ENCODE peak calls at places on chromosomes 7 and 10, in seven cellular contexts. U is H54; K is central memory CD8-positive, alpha-beta T cell; F is HT1080; O is stimulated activated CD4-positive, alpha-beta T cell treated with anti-CD3 and anti-CD28 coated beads, TNF-alpha, amount 100 ng/mL, for 4 hours; W is neuronal stem cell; I is ACHN. G is an unnamed sample.

GRCh38 chr10:124156524-124157225 is 63.3 kb upstream of the CHST15 start:
- DNase-seq in U (no peak), K (no peak), F (no peak), O (no peak), W (no peak), I (peak), G (peak)

GRCh38 chr10:111837985-111838384 is 345.6 kb downstream of the GPAM start:
- DNase-seq in U (no peak), K (no peak), F (no peak), O (no peak), W (no peak), I (no peak), G (no peak)

GRCh38 chr7:35248576-35249536 is 5.0 kb downstream of the TBX20 start:
- DNase-seq in U (no peak), K (no peak), F (peak), O (no peak), W (no peak), I (no peak), G (peak)

GRCh38 chr7:43697690-43698089 is 31.6 kb downstream of the COA1 start:
- DNase-seq in U (no peak), K (no peak), F (peak), O (no peak), W (no peak), I (no peak), G (no peak)

GRCh38 chr7:151339651-151340377 is 1.8 kb upstream of the NUB1 start:
- DNase-seq in U (no peak), K (no peak), F (no peak), O (no peak), W (no peak), I (no peak), G (no peak)

GRCh38 chr10:87579563-87579962 is 74.9 kb downstream of the MINPP1 start:
- DNase-seq in U (no peak), K (no peak), F (no peak), O (no peak), W (no peak), I (no peak), G (no peak)

GRCh38 chr10:49837096-49837495 is 75.0 kb upstream of the OGDHL start:
- DNase-seq in U (no peak), K (no peak), F (no peak), O (no peak), W (no peak), I (peak), G (no peak)

GRCh38 chr7:3439333-3440030 is 138.4 kb downstream of the SDK1 start:
- DNase-seq in U (peak), K (no peak), F (peak), O (no peak), W (no peak), I (peak), G (no peak)

GRCh38 chr10:115772606-115773005 is 500.4 kb downstream of the GFRA1 start:
- DNase-seq in U (peak), K (no peak), F (peak), O (no peak), W (no peak), I (peak), G (no peak)

GRCh38 chr7:100895956-100896742 is 461 bp upstream of the ACHE start:
- DNase-seq in U (no peak), K (no peak), F (no peak), O (no peak), W (no peak), I (peak), G (no peak)

GRCh38 chr10:42975558-42976352 is 101.1 kb upstream of the RET start:
- DNase-seq in U (no peak), K (no peak), F (peak), O (no peak), W (no peak), I (no peak), G (no peak)

GRCh38 chr10:106795619-106796018 is 368.9 kb downstream of the SORCS1 start:
- DNase-seq in U (no peak), K (no peak), F (peak), O (no peak), W (peak), I (peak), G (no peak)

GRCh38 chr10:16639457-16639856 is 117.8 kb upstream of the C1QL3 start:
- DNase-seq in U (no peak), K (no peak), F (no peak), O (no peak), W (no peak), I (no peak), G (no peak)

GRCh38 chr10:50326757-50327701 is 75.7 kb upstream of the ASAH2 start:
- DNase-seq in U (no peak), K (no peak), F (peak), O (no peak), W (no peak), I (no peak), G (no peak)

GRCh38 chr7:100546129-100546867 is 7.3 kb downstream of the AGFG2 start:
- DNase-seq in U (no peak), K (no peak), F (no peak), O (no peak), W (no peak), I (no peak), G (no peak)

GRCh38 chr10:11488126-11488525 is 123.3 kb downstream of the USP6NL start:
- DNase-seq in U (no peak), K (no peak), F (no peak), O (no peak), W (no peak), I (peak), G (no peak)

GRCh38 chr7:155349601-155350331 is 52.1 kb downstream of the INSIG1 start:
- DNase-seq in U (no peak), K (no peak), F (no peak), O (no peak), W (no peak), I (no peak), G (no peak)

GRCh38 chr10:132292972-132293415 is 14.8 kb downstream of the STK32C start:
- DNase-seq in U (no peak), K (no peak), F (no peak), O (no peak), W (no peak), I (no peak), G (no peak)

GRCh38 chr7:105830405-105831218 is 45.8 kb downstream of the ATXN7L1 start:
- DNase-seq in U (peak), K (no peak), F (peak), O (no peak), W (no peak), I (peak), G (no peak)